ENCODE peak calls at places on chromosome 22, in ten cellular contexts. F is astrocyte, S is fibroblast of pulmonary artery, K is astrocyte of the spinal cord, V is tibial artery, T is dorsolateral prefrontal cortex, E is uterus, Y is AG04450, W is fibroblast of mammary gland, G is SK-N-SH. C is an unnamed sample.
A peak's percentile ranks its signal among the peaks of the same experiment; 100 is the strongest.

GRCh38 chr22:40423246-40423753 is 52.9 kb downstream of the SGSM3 start:
- DNase-seq in S (no peak), W (no peak), E (no peak), G (no peak), K (no peak), T (no peak), V (no peak), F (no peak), Y (no peak), C (no peak)

GRCh38 chr22:48957987-48958321 is 869.7 kb downstream of the BRD1 start:
- DNase-seq in V (no peak), W (no peak), Y (no peak), E (peak; percentile 2), S (no peak), T (no peak), F (no peak), K (no peak), G (no peak), C (no peak)

GRCh38 chr22:35104491-35104890 is 38.5 kb downstream of the ISX start:
- DNase-seq in W (no peak), G (no peak), T (no peak), V (no peak), Y (no peak), K (no peak), S (no peak), F (no peak), E (no peak), C (peak; percentile 50)

GRCh38 chr22:23149743-23150238 is 4.5 kb downstream of the RAB36 start:
- DNase-seq in W (no peak), K (no peak), V (no peak), Y (no peak), E (no peak), F (no peak), G (no peak), S (no peak), T (no peak), C (no peak)

GRCh38 chr22:46394622-46395021 is 59.1 kb downstream of the TRMU start:
- DNase-seq in V (no peak), K (no peak), E (no peak), T (no peak), W (no peak), F (no peak), G (no peak), S (no peak), Y (no peak), C (no peak)

GRCh38 chr22:35397095-35397904 is 2.6 kb upstream of the MCM5 start:
- DNase-seq in G (no peak), V (no peak), W (peak; percentile 47), T (no peak), E (no peak), S (peak; percentile 45), F (no peak), K (peak; percentile 61), Y (no peak), C (no peak)

GRCh38 chr22:48478529-48479265 is 1349.0 kb downstream of the BRD1 start:
- DNase-seq in S (no peak), G (no peak), K (no peak), Y (no peak), F (no peak), T (no peak), W (no peak), V (no peak), E (no peak), C (no peak)

GRCh38 chr22:21697866-21698265 is 32.1 kb downstream of the PPIL2 start:
- DNase-seq in K (peak; percentile 37), S (peak; percentile 29), Y (peak; percentile 38), V (no peak), W (no peak), G (no peak), E (no peak), F (peak; percentile 74), T (no peak), C (no peak)

GRCh38 chr22:22849640-22850610 is 37.7 kb upstream of the IGLL5 start:
- DNase-seq in F (no peak), Y (no peak), K (no peak), W (no peak), G (no peak), V (no peak), S (no peak), T (no peak), E (no peak), C (no peak)

DNA sequence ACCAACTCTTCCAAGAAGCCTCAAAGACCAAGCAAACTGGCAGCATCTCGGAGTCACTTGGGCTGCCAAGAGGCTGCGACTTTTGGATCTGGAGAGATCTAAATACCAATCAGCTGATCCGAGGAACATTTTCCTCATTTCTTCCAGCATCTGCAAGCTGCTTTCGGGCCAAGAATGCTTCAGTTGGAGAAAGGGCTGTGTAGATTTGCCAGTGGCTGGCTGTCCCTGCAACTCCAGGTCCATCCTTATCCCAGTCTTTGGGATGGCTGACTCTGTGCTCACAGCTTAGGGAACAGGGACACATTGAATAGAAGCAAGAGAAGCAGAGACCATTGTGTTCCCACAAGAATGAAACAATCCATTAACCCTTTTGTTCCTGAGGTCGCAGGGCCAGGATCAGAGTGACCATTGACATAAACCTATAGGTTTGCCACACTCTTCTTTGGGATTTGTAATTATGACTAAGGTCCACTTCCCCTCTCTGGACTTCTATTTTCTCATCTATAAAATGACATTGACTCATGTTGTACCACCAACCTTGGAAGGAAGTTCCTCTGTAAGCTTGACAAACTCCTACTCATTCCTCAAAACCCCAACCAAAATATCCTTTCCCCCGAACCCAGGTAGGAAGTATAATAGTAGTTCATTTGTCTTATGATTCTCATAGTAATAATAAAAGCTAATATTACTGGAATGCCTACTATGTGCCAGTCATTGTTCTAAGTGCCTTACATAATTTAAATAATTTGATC is 340.8 kb downstream of the MN1 start:
- DNase-seq in S (peak; percentile 54), K (peak; percentile 49), T (no peak), W (peak; percentile 53), E (peak; percentile 43), Y (peak; percentile 18), V (peak; percentile 89), F (peak; percentile 85), G (no peak), C (peak; percentile 51)
- H3K4me3 ChIP-seq in S (no peak overlapping the region), K (no peak overlapping the region), T (no peak overlapping the region), W (no peak overlapping the region), E (no peak overlapping the region), Y (no peak overlapping the region), V (no peak overlapping the region), F (no peak overlapping the region), G (no peak overlapping the region), C (no peak overlapping the region)

GRCh38 chr22:44369916-44370804 is 57.4 kb upstream of the SHISAL1 start:
- DNase-seq in K (no peak), F (no peak), T (no peak), W (no peak), E (no peak), Y (no peak), V (no peak), S (no peak), G (peak; percentile 74), C (no peak)

GRCh38 chr22:44371741-44372525 is 59.2 kb upstream of the SHISAL1 start:
- DNase-seq in S (no peak), F (no peak), W (no peak), K (no peak), E (no peak), T (no peak), G (no peak), V (no peak), Y (no peak), C (no peak)

GRCh38 chr22:44366372-44367310 is 53.9 kb upstream of the SHISAL1 start:
- DNase-seq in W (no peak), V (no peak), K (no peak), Y (no peak), F (no peak), S (peak; percentile 36), E (no peak), T (no peak), G (no peak), C (no peak)

GRCh38 chr22:44368611-44369010 is 55.9 kb upstream of the SHISAL1 start:
- DNase-seq in Y (no peak), G (no peak), F (no peak), S (no peak), E (no peak), K (no peak), W (no peak), V (no peak), T (no peak), C (no peak)

DNA sequence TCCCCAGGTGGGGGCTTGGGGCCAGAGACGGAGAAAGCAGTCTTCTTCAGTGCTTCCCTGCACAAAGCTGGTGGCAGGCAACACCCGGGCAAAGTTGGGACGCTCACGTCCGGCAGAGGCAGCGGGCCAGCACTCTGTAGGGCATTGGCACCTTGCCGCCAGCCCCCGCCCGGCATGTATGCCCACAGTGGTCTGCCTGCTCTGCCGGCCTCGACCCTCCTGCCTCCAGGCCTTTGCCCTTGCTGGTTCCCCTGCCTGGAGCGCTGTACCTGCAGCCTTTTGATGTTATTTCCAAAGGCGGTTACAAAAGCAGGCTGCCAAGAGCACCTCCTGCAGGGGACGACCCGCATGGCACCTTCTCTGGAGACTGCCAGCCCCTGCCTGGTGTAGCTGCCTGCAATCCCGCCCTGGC is 56.5 kb upstream of the SHISAL1 start:
- DNase-seq in F (no peak), T (no peak), Y (no peak), V (no peak), K (no peak), S (no peak), E (no peak), G (no peak), W (no peak), C (no peak)
- TF ChIP-seq CTCF in F (peak; percentile 15), T (no peak), Y (peak; percentile 12), V (no peak), K (peak; percentile 48), S (peak; percentile 9), E (no peak), G (peak; percentile 30), W (no peak), C (no peak)

DNA sequence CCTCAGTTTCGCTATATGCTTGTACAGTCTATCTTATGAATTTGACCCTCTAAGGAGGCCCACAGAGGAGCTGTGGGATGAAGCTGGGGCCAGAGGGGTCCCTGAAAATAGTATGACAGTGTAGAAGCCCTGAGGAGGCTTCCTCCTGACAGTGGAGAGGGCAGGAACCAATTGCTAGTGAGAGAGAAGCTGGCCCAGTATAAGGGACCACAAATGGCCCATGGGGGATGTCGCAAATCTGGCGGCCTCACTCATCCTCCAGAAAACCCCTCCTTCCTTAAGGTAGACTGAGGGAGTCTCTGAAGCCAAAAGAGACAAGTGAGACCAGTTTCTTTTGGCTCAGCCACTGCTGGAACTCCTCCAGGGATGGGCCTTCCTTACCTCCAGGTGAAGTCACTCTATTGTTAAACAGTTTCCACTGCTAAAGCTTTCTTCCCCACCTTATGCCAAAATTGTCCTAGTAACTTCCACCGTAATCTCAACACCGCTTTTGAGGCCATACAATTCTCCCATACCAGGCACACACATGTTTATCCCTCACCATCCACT is 17.8 kb upstream of the CASTOR1 start:
- DNase-seq in T (no peak), K (no peak), W (no peak), F (no peak), G (no peak), E (no peak), V (no peak), S (no peak), Y (no peak), C (no peak)
- H3K4me3 ChIP-seq in T (no peak overlapping the region), K (no peak overlapping the region), W (no peak overlapping the region), F (no peak overlapping the region), G (no peak overlapping the region), E (no peak overlapping the region), V (no peak overlapping the region), S (no peak overlapping the region), Y (no peak overlapping the region), C (no peak overlapping the region)

DNA sequence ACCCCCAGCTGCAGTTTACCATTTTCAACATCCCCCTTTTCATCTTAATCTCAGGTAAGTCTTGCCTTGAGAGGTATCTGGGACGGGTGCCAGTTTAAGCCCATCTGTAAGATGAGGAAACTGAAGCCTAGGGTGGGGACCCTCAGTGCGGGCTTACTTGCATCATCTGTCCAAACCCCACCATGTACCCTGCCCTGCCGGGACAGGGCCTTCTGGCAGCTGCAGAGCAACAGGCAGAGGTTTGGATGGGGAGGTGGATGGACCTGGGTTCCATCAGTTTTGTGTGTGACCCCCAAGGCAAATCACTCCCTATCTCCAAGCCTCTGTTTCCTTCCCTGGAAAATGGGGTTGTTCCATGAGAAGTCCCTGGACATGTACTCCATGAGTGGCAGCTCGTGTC is 67.5 kb downstream of the MN1 start:
- DNase-seq in V (peak; percentile 34), T (no peak), Y (no peak), K (no peak), S (no peak), F (no peak), W (no peak), E (no peak), G (no peak), C (no peak)
- TF ChIP-seq CTCF in V (no peak), T (no peak), Y (no peak), K (no peak), S (no peak), F (no peak), W (no peak), E (no peak), G (no peak), C (no peak)